ENCODE peak calls at places on chromosomes 3 and 15, in four cellular contexts. X, F, C and L are unnamed samples.

GRCh38 chr3:10361375-10361774 is 40.5 kb upstream of the SEC13 start:
- DNase-seq in C (no peak), X (no peak), F (no peak), L (no peak)

GRCh38 chr3:71000483-71000882 is 583.0 kb downstream of the FOXP1 start:
- DNase-seq in X (no peak), F (no peak), C (no peak), L (no peak)

GRCh38 chr3:131728898-131729297 is 226.1 kb upstream of the MRPL3 start:
- DNase-seq in C (no peak), X (no peak), F (peak), L (peak)

GRCh38 chr3:127073931-127074820 is 91.3 kb downstream of the PLXNA1 start:
- DNase-seq in C (no peak), F (peak), X (no peak), L (peak)

GRCh38 chr15:48477795-48478360 is 146.6 kb downstream of the DUT start:
- DNase-seq in F (no peak), C (no peak), X (no peak), L (no peak)

GRCh38 chr3:12372762-12373280 is 84.0 kb downstream of the PPARG start:
- DNase-seq in C (no peak), F (no peak), X (no peak), L (no peak)

GRCh38 chr3:41224120-41224806 is 25.0 kb downstream of the CTNNB1 start:
- DNase-seq in X (no peak), C (no peak), F (peak), L (peak)

GRCh38 chr3:65052101-65052500 is 364.3 kb upstream of the ADAMTS9 start:
- DNase-seq in C (no peak), X (no peak), F (no peak), L (peak)

GRCh38 chr3:189961525-189962161 is 159.1 kb downstream of the P3H2 start:
- DNase-seq in X (no peak), C (peak), F (peak), L (peak)

GRCh38 chr3:64491843-64492242 is 196.0 kb downstream of the ADAMTS9 start:
- DNase-seq in X (no peak), F (no peak), C (no peak), L (no peak)

GRCh38 chr15:101152914-101153313 is 98.9 kb downstream of the CHSY1 start:
- DNase-seq in F (no peak), C (no peak), X (no peak), L (no peak)

GRCh38 chr15:92797168-92798052 is 102.7 kb upstream of the CHD2 start:
- DNase-seq in C (no peak), X (no peak), F (peak), L (peak)

GRCh38 chr15:40770147-40770721 is 454 bp downstream of the C15orf62 start:
- DNase-seq in X (no peak), C (peak), F (no peak), L (no peak)

GRCh38 chr3:172102883-172103310 is 63.5 kb downstream of the FNDC3B start:
- DNase-seq in C (no peak), X (no peak), F (no peak), L (peak)

GRCh38 chr3:194112120-194113106 is 23.5 kb upstream of the HES1 start:
- DNase-seq in X (no peak), F (no peak), C (peak), L (peak)

GRCh38 chr3:40620151-40620550 is 95.4 kb downstream of the ZNF621 start:
- DNase-seq in X (no peak), C (no peak), F (peak), L (peak)

GRCh38 chr3:9749333-9749662 is 454 bp upstream of the OGG1 start:
- DNase-seq in C (no peak), X (no peak), F (no peak), L (no peak)

GRCh38 chr3:155676252-155676981 is 68.5 kb downstream of the PLCH1 start:
- DNase-seq in C (peak), X (no peak), F (peak), L (peak)

GRCh38 chr15:29058903-29059539 is 173.2 kb downstream of the APBA2 start:
- DNase-seq in C (no peak), X (no peak), F (no peak), L (no peak)

GRCh38 chr3:182792901-182793662 is at the start of gene ATP11B:
- DNase-seq in X (no peak), F (peak), C (peak), L (peak)

GRCh38 chr3:9180764-9181117 is 68.7 kb downstream of the SRGAP3 start:
- DNase-seq in F (no peak), X (no peak), C (no peak), L (no peak)

GRCh38 chr15:91426412-91426811 is 326.4 kb downstream of the SV2B start:
- DNase-seq in X (no peak), C (no peak), F (no peak), L (peak)

GRCh38 chr3:24499991-24500390 is 5.3 kb upstream of the THRB start:
- DNase-seq in F (no peak), X (no peak), C (no peak), L (no peak)

GRCh38 chr3:167776144-167776685 is 40.7 kb downstream of the SERPINI1 start:
- DNase-seq in F (no peak), X (no peak), C (no peak), L (no peak)

GRCh38 chr3:160564205-160564922 is 1.0 kb downstream of the KPNA4 start:
- DNase-seq in F (peak), C (no peak), X (no peak), L (no peak)

DNA sequence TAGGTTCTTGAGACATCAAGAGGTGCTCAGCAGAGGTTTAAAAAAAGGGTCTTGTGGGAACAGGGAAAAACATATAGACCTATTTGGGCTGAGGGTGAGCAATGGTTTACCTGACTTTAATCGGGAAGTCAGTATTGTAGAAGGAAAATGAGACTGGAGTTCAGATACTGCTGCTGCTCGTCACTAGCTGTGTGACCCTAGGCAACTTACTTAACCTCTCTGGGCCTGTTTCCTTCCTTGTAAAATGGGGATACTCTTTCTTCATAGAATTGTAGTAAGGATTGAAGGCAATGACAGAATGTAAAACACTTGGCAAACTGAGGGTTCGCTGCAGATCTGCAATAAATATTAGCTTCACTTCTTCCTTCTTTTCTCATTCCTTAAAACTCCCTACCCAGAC is 327.5 kb upstream of the PROK2 start:
- DNase-seq in F (no peak), X (no peak), C (no peak), L (no peak)
- H3K4me3 ChIP-seq in F (no peak), X (no peak), C (no peak), L (no peak)

DNA sequence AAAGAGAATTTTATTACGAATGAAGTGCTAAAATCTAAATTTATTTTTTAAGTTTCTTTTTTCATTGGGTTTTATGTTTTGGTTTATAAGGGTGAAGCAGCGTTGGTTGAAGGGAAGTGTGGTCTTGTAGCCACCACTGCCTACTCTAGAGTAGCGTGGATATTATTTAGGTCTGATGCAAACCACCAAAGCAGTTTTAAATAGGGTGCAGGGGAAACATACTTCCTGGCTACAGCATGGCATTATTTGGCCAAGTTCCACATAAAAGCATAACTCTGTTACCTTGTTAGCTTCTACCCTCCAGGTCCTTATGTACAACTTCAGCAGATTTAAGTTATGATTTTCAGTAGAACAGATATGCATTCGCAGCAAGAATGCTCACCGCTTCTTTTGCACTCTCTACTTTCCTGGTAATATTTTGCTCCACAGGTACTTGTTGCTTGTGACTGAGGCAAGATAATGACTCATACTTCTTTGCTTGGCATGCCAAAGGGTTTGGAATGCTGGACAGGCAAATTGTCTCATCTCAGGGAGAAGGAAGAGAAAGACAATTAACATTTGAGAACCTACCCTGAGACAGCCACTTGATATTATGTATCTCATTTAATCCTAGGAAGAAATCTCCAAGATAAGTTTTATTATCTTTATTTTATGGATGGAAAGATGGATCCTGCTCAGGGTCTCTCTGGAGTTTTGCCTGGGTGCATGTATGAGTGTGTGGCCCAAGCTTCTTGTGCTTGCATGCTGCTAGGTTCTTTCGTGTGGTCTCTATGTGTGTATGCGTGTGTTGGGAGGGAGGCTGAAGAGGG is 5.4 kb downstream of the TGFBR2 start:
- DNase-seq in X (no peak), F (peak), C (no peak), L (peak)
- H3K4me3 ChIP-seq in X (no peak), F (peak), C (peak), L (no peak)

GRCh38 chr3:158108596-158108995 is 1.3 kb upstream of the RSRC1 start:
- DNase-seq in X (no peak), F (peak), C (no peak), L (no peak)

GRCh38 chr3:158105710-158106438 is at the start of gene SHOX2:
- DNase-seq in X (no peak), F (peak), C (peak), L (no peak)

GRCh38 chr3:158105124-158105709 is 1.0 kb downstream of the SHOX2 start:
- DNase-seq in X (no peak), F (peak), C (no peak), L (no peak)

GRCh38 chr3:158107508-158108095 is 1.4 kb upstream of the SHOX2 start:
- DNase-seq in F (no peak), X (no peak), C (no peak), L (no peak)

DNA sequence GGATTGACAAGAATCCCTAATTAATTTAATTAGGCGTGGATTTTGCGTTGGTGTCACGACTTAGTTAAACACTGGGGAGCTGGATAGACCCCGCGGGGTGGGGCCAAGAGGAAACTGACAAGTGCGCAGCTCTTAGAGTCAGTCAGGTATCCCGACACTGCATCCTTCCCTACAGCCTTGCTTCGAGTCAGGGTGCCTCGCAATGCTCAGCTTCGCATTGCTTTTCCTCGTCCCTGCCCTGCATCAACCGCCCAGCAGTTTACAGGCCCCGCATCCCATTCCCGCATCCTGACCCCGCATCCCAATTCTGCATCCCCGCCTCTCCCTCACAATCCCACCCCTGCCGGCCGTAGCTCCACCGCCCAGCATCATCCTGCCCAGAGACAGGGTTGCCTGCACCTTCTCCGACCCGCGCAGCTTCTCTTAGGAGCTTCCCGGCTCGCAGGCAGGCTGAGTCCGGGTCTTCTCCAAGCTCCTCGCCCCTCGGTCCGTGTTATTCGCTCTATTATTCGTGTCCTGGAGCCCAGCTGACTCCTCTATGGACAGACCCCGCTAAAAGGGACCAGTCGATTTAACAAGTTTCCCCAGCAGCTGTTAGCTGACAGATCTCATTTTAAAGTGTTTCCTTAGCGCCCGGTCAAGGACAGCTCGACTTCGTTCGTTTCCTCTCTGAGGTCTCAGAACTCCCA is 697 bp upstream of the SHOX2 start:
- DNase-seq in X (no peak), F (peak), C (no peak), L (no peak)
- H3K4me3 ChIP-seq in X (peak), F (peak), C (peak), L (no peak)

GRCh38 chr3:45214061-45214680 is 11.9 kb downstream of the TMEM158 start:
- DNase-seq in X (no peak), F (no peak), C (no peak), L (no peak)

GRCh38 chr3:45212095-45212468 is 14.0 kb downstream of the TMEM158 start:
- DNase-seq in F (no peak), X (no peak), C (no peak), L (no peak)

GRCh38 chr3:45210308-45211038 is 15.6 kb downstream of the TMEM158 start:
- DNase-seq in C (peak), F (peak), X (peak), L (peak)

GRCh38 chr3:45208587-45208986 is 17.5 kb downstream of the TMEM158 start:
- DNase-seq in F (no peak), X (no peak), C (no peak), L (no peak)

DNA sequence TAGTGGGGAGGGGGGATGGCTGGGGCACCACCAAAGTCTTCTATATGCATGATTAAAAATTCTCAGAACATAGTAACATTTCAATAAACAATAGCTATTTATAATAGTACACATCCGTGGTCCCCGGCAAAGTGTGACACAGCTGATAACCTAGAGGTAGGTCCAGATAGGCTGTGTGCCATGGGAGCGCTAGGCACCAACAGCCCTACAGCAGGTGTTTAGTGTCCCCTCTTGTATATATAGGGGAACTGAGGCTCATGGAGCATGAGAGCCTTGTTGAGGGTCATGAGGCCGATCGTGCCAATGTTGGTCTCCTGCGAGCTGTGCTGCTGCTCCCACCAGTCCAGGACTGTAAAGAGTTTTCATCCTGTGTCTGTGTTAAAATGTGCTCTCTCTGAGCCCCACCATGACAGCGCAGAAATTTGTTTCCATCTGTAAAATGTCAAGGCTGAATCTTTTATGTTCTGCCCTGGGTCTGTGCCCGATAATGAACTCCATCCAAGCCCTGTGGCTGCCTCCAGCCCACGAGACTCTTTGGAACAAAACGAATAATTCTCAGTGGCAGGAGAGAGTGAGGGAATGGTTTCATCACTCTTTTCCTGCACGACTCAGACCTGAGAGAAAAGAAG is 14.5 kb downstream of the TMEM158 start:
- DNase-seq in C (no peak), F (peak), X (no peak), L (no peak)
- H3K4me3 ChIP-seq in C (no peak), F (no peak), X (no peak), L (no peak)